ENCODE peak calls at places on chromosome 15, in seven cellular contexts. W is stomach, I is heart left ventricle, S is uterus, O is Peyer's patch, B is body of pancreas, Y is adrenal gland. X is an unnamed sample.

GRCh38 chr15:80142646-80143045 is 10.2 kb upstream of the FAH start:
- DNase-seq in W (no peak), I (no peak), S (no peak), O (no peak), B (no peak), Y (no peak), X (no peak)

GRCh38 chr15:65026756-65027155 is 2.7 kb downstream of the MTFMT start:
- DNase-seq in W (no peak), I (no peak), S (no peak), O (no peak), B (no peak), Y (no peak), X (no peak)

GRCh38 chr15:99452010-99452409 is 113.8 kb upstream of the MEF2A start:
- DNase-seq in W (no peak), I (no peak), S (no peak), O (no peak), B (no peak), Y (no peak), X (peak)

GRCh38 chr15:59437777-59438574 is at the start of gene FAM81A:
- DNase-seq in W (peak), I (peak), S (peak), O (peak), B (peak), Y (peak), X (peak)

GRCh38 chr15:62472616-62473299 is 307.7 kb upstream of the C2CD4B start:
- DNase-seq in W (no peak), I (peak), S (no peak), O (no peak), B (no peak), Y (no peak), X (no peak)

GRCh38 chr15:66834863-66835557 is 133.0 kb downstream of the SMAD6 start:
- DNase-seq in W (no peak), I (no peak), S (no peak), O (no peak), B (peak), Y (no peak), X (no peak)

GRCh38 chr15:51380999-51381806 is 39.7 kb downstream of the GLDN start:
- DNase-seq in W (peak), I (peak), S (peak), O (no peak), B (peak), Y (peak), X (peak)

GRCh38 chr15:49758856-49759255 is 138.0 kb downstream of the DTWD1 start:
- DNase-seq in W (no peak), I (no peak), S (no peak), O (no peak), B (no peak), Y (no peak), X (no peak)

GRCh38 chr15:101128191-101128590 is 123.7 kb downstream of the CHSY1 start:
- DNase-seq in W (no peak), I (no peak), S (peak), O (no peak), B (no peak), Y (no peak), X (no peak)

GRCh38 chr15:90000175-90000923 is 775 bp upstream of the ZNF710 start:
- DNase-seq in W (no peak), I (no peak), S (peak), O (peak), B (peak), Y (peak), X (no peak)

DNA sequence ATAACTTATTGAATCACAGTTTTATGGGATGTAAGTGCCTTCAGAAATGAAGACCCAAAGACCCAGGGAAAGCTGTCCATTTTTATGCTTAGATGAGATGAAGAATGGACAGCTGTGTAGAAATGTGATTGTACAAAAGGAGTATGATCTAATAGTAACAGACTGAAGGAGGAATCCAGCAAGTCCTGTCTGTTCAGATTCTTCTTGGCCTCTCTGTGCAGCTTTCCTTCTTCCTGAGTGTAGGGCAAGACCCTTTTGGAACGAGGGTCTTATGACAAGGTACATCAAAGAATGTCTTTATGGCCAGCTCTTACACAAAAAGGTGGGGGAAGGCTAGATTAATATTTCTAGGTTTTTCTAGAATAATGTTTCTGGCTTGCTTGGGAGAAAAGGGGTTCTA is 1.4 kb upstream of the KIF23 start:
- DNase-seq in W (no peak), I (no peak), S (no peak), O (no peak), B (no peak), Y (no peak), X (no peak)
- TF ChIP-seq POLR2A in W (no peak), I (no peak), S (no peak), O (no peak), B (no peak), Y (no peak), X (no peak)

GRCh38 chr15:68524753-68525584 is 53.8 kb upstream of the CORO2B start:
- DNase-seq in W (no peak), I (no peak), S (peak), O (no peak), B (no peak), Y (no peak), X (no peak)
- H3K4me3 ChIP-seq in W (no peak), I (no peak), S (no peak), O (no peak), B (no peak), Y (no peak), X (no peak)

GRCh38 chr15:74123131-74123429 is 7.3 kb upstream of the ISLR2 start:
- DNase-seq in W (no peak), I (no peak), S (no peak), O (no peak), B (no peak), Y (no peak), X (no peak)
- TF ChIP-seq CTCF in W (no peak), I (no peak), S (no peak), O (no peak), B (no peak), Y (no peak), X (no peak)

GRCh38 chr15:63600646-63601025 is 3.4 kb downstream of the FBXL22 start:
- DNase-seq in W (peak), I (peak), S (peak), O (peak), B (peak), Y (peak), X (peak)
- TF ChIP-seq POLR2A in W (peak), I (peak), S (peak), O (peak), B (peak), Y (peak), X (no peak)

GRCh38 chr15:73751481-73751880 is 1.7 kb downstream of the INSYN1 start:
- DNase-seq in W (no peak), I (no peak), S (no peak), O (no peak), B (no peak), Y (no peak), X (no peak)
- H3K4me3 ChIP-seq in W (peak), I (peak), S (peak), O (no peak), B (no peak), Y (no peak), X (no peak)

GRCh38 chr15:68586274-68586961 is 7.6 kb downstream of the CORO2B start:
- DNase-seq in W (no peak), I (no peak), S (no peak), O (peak), B (no peak), Y (no peak), X (no peak)

GRCh38 chr15:68583321-68583720 is 4.5 kb downstream of the CORO2B start:
- DNase-seq in W (no peak), I (no peak), S (no peak), O (peak), B (no peak), Y (no peak), X (no peak)

GRCh38 chr15:68585574-68586273 is 6.9 kb downstream of the CORO2B start:
- DNase-seq in W (no peak), I (no peak), S (no peak), O (peak), B (no peak), Y (no peak), X (no peak)

GRCh38 chr15:68583936-68584703 is 5.3 kb downstream of the CORO2B start:
- DNase-seq in W (no peak), I (peak), S (no peak), O (peak), B (no peak), Y (no peak), X (no peak)

GRCh38 chr15:68584704-68585573 is 6.1 kb downstream of the CORO2B start:
- DNase-seq in W (no peak), I (no peak), S (no peak), O (peak), B (no peak), Y (no peak), X (no peak)
- TF ChIP-seq CTCF in W (no peak), I (no peak), S (no peak), O (no peak), B (no peak), Y (no peak), X (no peak)

X was measured in lower leg skin.